ENCODE peak calls at places on chromosomes 7 and 10, in six cellular contexts. One of them, this sample, is unnamed.

GRCh38 chr7:155283565-155284194 is 14.0 kb upstream of the INSIG1 start:
- DNase-seq in activated CD4-positive, alpha-beta T cell treated with anti-CD3 and anti-CD28 coated beads for 24 hours: no peak
- DNase-seq in GM12891: no peak
- DNase-seq in pancreas: no peak
- DNase-seq in AG10803: no peak
- DNase-seq in cardiac muscle cell: no peak
- DNase-seq in this sample: no peak

GRCh38 chr7:109986701-109987100 is 1104.2 kb upstream of the LRRN3 start:
- DNase-seq in activated CD4-positive, alpha-beta T cell treated with anti-CD3 and anti-CD28 coated beads for 24 hours: no peak
- DNase-seq in GM12891: no peak
- DNase-seq in pancreas: no peak
- DNase-seq in AG10803: no peak
- DNase-seq in cardiac muscle cell: no peak
- DNase-seq in this sample: no peak

GRCh38 chr7:157684596-157685429 is 348.0 kb downstream of the DNAJB6 start:
- DNase-seq in activated CD4-positive, alpha-beta T cell treated with anti-CD3 and anti-CD28 coated beads for 24 hours: no peak
- DNase-seq in GM12891: no peak
- DNase-seq in pancreas: no peak
- DNase-seq in AG10803: no peak
- DNase-seq in cardiac muscle cell: no peak
- DNase-seq in this sample: no peak

GRCh38 chr10:90675621-90676020 is 182.2 kb downstream of the HTR7 start:
- DNase-seq in activated CD4-positive, alpha-beta T cell treated with anti-CD3 and anti-CD28 coated beads for 24 hours: no peak
- DNase-seq in GM12891: no peak
- DNase-seq in pancreas: no peak
- DNase-seq in AG10803: peak
- DNase-seq in cardiac muscle cell: no peak
- DNase-seq in this sample: no peak

GRCh38 chr10:78231930-78232329 is 198.3 kb downstream of the RPS24 start:
- DNase-seq in activated CD4-positive, alpha-beta T cell treated with anti-CD3 and anti-CD28 coated beads for 24 hours: no peak
- DNase-seq in GM12891: no peak
- DNase-seq in pancreas: no peak
- DNase-seq in AG10803: peak
- DNase-seq in cardiac muscle cell: peak
- DNase-seq in this sample: no peak

GRCh38 chr7:118590107-118590506 is 365.6 kb downstream of the ANKRD7 start:
- DNase-seq in activated CD4-positive, alpha-beta T cell treated with anti-CD3 and anti-CD28 coated beads for 24 hours: no peak
- DNase-seq in GM12891: no peak
- DNase-seq in pancreas: no peak
- DNase-seq in AG10803: no peak
- DNase-seq in cardiac muscle cell: peak
- DNase-seq in this sample: no peak

GRCh38 chr7:100465702-100466311 is 1.7 kb upstream of the SPACDR start:
- DNase-seq in activated CD4-positive, alpha-beta T cell treated with anti-CD3 and anti-CD28 coated beads for 24 hours: no peak
- DNase-seq in GM12891: no peak
- DNase-seq in pancreas: peak
- DNase-seq in AG10803: peak
- DNase-seq in cardiac muscle cell: peak
- DNase-seq in this sample: peak

GRCh38 chr10:101693701-101694055 is 1.3 kb downstream of the FBXW4 start:
- DNase-seq in activated CD4-positive, alpha-beta T cell treated with anti-CD3 and anti-CD28 coated beads for 24 hours: no peak
- DNase-seq in GM12891: no peak
- DNase-seq in pancreas: peak
- DNase-seq in AG10803: peak
- DNase-seq in cardiac muscle cell: peak
- DNase-seq in this sample: no peak

GRCh38 chr7:137986252-137987010 is 15.5 kb downstream of the CREB3L2 start:
- DNase-seq in activated CD4-positive, alpha-beta T cell treated with anti-CD3 and anti-CD28 coated beads for 24 hours: no peak
- DNase-seq in GM12891: no peak
- DNase-seq in pancreas: no peak
- DNase-seq in AG10803: peak
- DNase-seq in cardiac muscle cell: no peak
- DNase-seq in this sample: no peak

GRCh38 chr7:50285259-50285658 is 19.3 kb upstream of the IKZF1 start:
- DNase-seq in activated CD4-positive, alpha-beta T cell treated with anti-CD3 and anti-CD28 coated beads for 24 hours: no peak
- DNase-seq in GM12891: no peak
- DNase-seq in pancreas: no peak
- DNase-seq in AG10803: no peak
- DNase-seq in cardiac muscle cell: no peak
- DNase-seq in this sample: no peak

GRCh38 chr7:100167912-100168323 is 499 bp downstream of the GAL3ST4 start:
- DNase-seq in activated CD4-positive, alpha-beta T cell treated with anti-CD3 and anti-CD28 coated beads for 24 hours: no peak
- DNase-seq in GM12891: no peak
- DNase-seq in pancreas: no peak
- DNase-seq in AG10803: peak
- DNase-seq in cardiac muscle cell: peak
- DNase-seq in this sample: no peak

GRCh38 chr10:89207801-89208551 is 859 bp upstream of the CH25H start:
- DNase-seq in activated CD4-positive, alpha-beta T cell treated with anti-CD3 and anti-CD28 coated beads for 24 hours: no peak
- DNase-seq in GM12891: no peak
- DNase-seq in pancreas: peak
- DNase-seq in AG10803: no peak
- DNase-seq in cardiac muscle cell: peak
- DNase-seq in this sample: peak

GRCh38 chr7:89661876-89662275 is 492.4 kb upstream of the STEAP1 start:
- DNase-seq in activated CD4-positive, alpha-beta T cell treated with anti-CD3 and anti-CD28 coated beads for 24 hours: no peak
- DNase-seq in GM12891: no peak
- DNase-seq in pancreas: no peak
- DNase-seq in AG10803: no peak
- DNase-seq in cardiac muscle cell: no peak
- DNase-seq in this sample: no peak

GRCh38 chr7:50142421-50143113 is 49.5 kb upstream of the ZPBP start:
- DNase-seq in activated CD4-positive, alpha-beta T cell treated with anti-CD3 and anti-CD28 coated beads for 24 hours: no peak
- DNase-seq in GM12891: no peak
- DNase-seq in pancreas: no peak
- DNase-seq in AG10803: peak
- DNase-seq in cardiac muscle cell: peak
- DNase-seq in this sample: no peak

GRCh38 chr10:1698185-1698584 is 39.1 kb downstream of the ADARB2 start:
- DNase-seq in activated CD4-positive, alpha-beta T cell treated with anti-CD3 and anti-CD28 coated beads for 24 hours: no peak
- DNase-seq in GM12891: no peak
- DNase-seq in pancreas: no peak
- DNase-seq in AG10803: no peak
- DNase-seq in cardiac muscle cell: no peak
- DNase-seq in this sample: no peak

GRCh38 chr10:57395921-57396320 is 871.8 kb downstream of the IPMK start:
- DNase-seq in activated CD4-positive, alpha-beta T cell treated with anti-CD3 and anti-CD28 coated beads for 24 hours: no peak
- DNase-seq in GM12891: no peak
- DNase-seq in pancreas: no peak
- DNase-seq in AG10803: no peak
- DNase-seq in cardiac muscle cell: no peak
- DNase-seq in this sample: no peak

GRCh38 chr10:97149065-97149680 is 36.6 kb downstream of the SLIT1 start:
- DNase-seq in activated CD4-positive, alpha-beta T cell treated with anti-CD3 and anti-CD28 coated beads for 24 hours: no peak
- DNase-seq in GM12891: no peak
- DNase-seq in pancreas: no peak
- DNase-seq in AG10803: no peak
- DNase-seq in cardiac muscle cell: no peak
- DNase-seq in this sample: no peak

GRCh38 chr10:131839351-131839750 is 61.5 kb upstream of the PPP2R2D start:
- DNase-seq in activated CD4-positive, alpha-beta T cell treated with anti-CD3 and anti-CD28 coated beads for 24 hours: no peak
- DNase-seq in GM12891: no peak
- DNase-seq in pancreas: peak
- DNase-seq in AG10803: no peak
- DNase-seq in cardiac muscle cell: no peak
- DNase-seq in this sample: peak